ENCODE peak calls at places on chromosomes 11 and 22, in nine cellular contexts. U is T-cell; E is fibroblast of the conjunctiva; P is stimulated activated CD8-positive, alpha-beta memory T cell treated with anti-CD3 and anti-CD28 coated beads, Interleukin-4, amount 100 ng/mL, for 24 hours; W is T-helper 1 cell; L is EL; C is GM10248; G is NCI-H1930; T is psoas muscle. H is an unnamed sample.
A peak's percentile ranks its signal among the peaks of the same experiment; 100 is the strongest.

GRCh38 chr11:100870138-100870537 is 183.1 kb downstream of the ARHGAP42 start:
- DNase-seq in P (no peak), L (no peak), T (no peak), C (no peak), W (no peak), U (no peak), E (no peak), G (no peak), H (no peak)

GRCh38 chr11:762421-763072 is 14.7 kb downstream of the GATD1 start:
- DNase-seq in E (peak; percentile 39), P (no peak), T (no peak), C (no peak), G (no peak), W (no peak), U (no peak), L (peak; percentile 96), H (no peak)

GRCh38 chr11:29271616-29272015 is 745.2 kb downstream of the KCNA4 start:
- DNase-seq in P (no peak), C (no peak), E (no peak), U (no peak), L (no peak), G (no peak), T (no peak), W (no peak), H (no peak)

GRCh38 chr22:49923445-49923844 is 5.0 kb downstream of the CRELD2 start:
- DNase-seq in U (no peak), W (peak; percentile 33), T (no peak), G (no peak), L (no peak), P (no peak), E (no peak), C (peak; percentile 65), H (no peak)

GRCh38 chr22:16783930-16784354 is 41.3 kb downstream of the XKR3 start:
- DNase-seq in G (peak; percentile 25), L (no peak), W (no peak), C (no peak), T (no peak), P (no peak), E (no peak), U (no peak), H (no peak)

GRCh38 chr11:111977141-111978027 is 40.2 kb downstream of the DIXDC1 start:
- DNase-seq in W (peak; percentile 2), T (peak; percentile 76), E (no peak), G (no peak), P (no peak), U (no peak), C (peak; percentile 58), L (peak; percentile 47), H (peak; percentile 33)

GRCh38 chr11:118918128-118918685 is 7.5 kb downstream of the BCL9L start:
- DNase-seq in P (no peak), W (no peak), U (peak; percentile 47), T (peak; percentile 88), C (no peak), E (peak; percentile 94), L (peak; percentile 93), G (no peak), H (no peak)

GRCh38 chr11:74121804-74122203 is 49.0 kb downstream of the C2CD3 start:
- DNase-seq in W (no peak), C (no peak), U (no peak), P (no peak), E (no peak), L (no peak), G (no peak), T (no peak), H (no peak)

GRCh38 chr11:59802639-59803176 is 7.9 kb downstream of the MRPL16 start:
- DNase-seq in U (no peak), P (no peak), G (peak; percentile 14), W (peak; percentile 61), L (peak; percentile 60), C (peak; percentile 31), E (peak; percentile 28), T (no peak), H (no peak)

GRCh38 chr11:134145715-134146114 is 76.8 kb downstream of the JAM3 start:
- DNase-seq in E (no peak), G (no peak), P (no peak), L (no peak), T (no peak), C (no peak), U (no peak), W (no peak), H (no peak)

GRCh38 chr11:93444671-93445073 is 98.5 kb downstream of the SMCO4 start:
- DNase-seq in W (no peak), C (no peak), T (no peak), G (no peak), E (no peak), L (no peak), P (peak; percentile 13), U (peak; percentile 42), H (no peak)

GRCh38 chr11:3000032-3000961 is 8.2 kb upstream of the NAP1L4 start:
- DNase-seq in G (no peak), C (no peak), W (no peak), T (peak; percentile 41), U (peak; percentile 20), P (no peak), L (peak; percentile 47), E (peak; percentile 47), H (peak; percentile 12)

GRCh38 chr11:76947190-76947589 is 86.5 kb downstream of the ACER3 start:
- DNase-seq in P (no peak), U (no peak), G (no peak), E (no peak), T (no peak), C (no peak), L (no peak), W (no peak), H (no peak)

GRCh38 chr22:27380826-27381225 is 420.7 kb downstream of the MN1 start:
- DNase-seq in L (no peak), P (no peak), G (no peak), W (no peak), U (no peak), E (no peak), T (no peak), C (no peak), H (no peak)

GRCh38 chr11:7272373-7272772 is 20.7 kb downstream of the SYT9 start:
- DNase-seq in W (no peak), C (no peak), P (no peak), U (no peak), E (no peak), G (no peak), L (no peak), T (no peak), H (no peak)

GRCh38 chr22:42613869-42614268 is 814 bp downstream of the POLDIP3 start:
- DNase-seq in G (no peak), C (no peak), U (no peak), P (no peak), W (peak; percentile 22), T (no peak), L (no peak), E (no peak), H (no peak)

GRCh38 chr11:68096962-68097361 is 24.2 kb downstream of the CHKA start:
- DNase-seq in C (no peak), L (no peak), P (no peak), T (no peak), G (no peak), E (no peak), U (no peak), W (no peak), H (no peak)

GRCh38 chr22:25741692-25742626 is at the start of gene MYO18B:
- DNase-seq in W (no peak), C (no peak), P (no peak), U (no peak), E (no peak), G (no peak), L (no peak), T (peak; percentile 80), H (no peak)

GRCh38 chr11:120352405-120352804 is 16.2 kb downstream of the ARHGEF12 start:
- DNase-seq in L (no peak), C (no peak), G (no peak), U (no peak), T (no peak), W (no peak), P (no peak), E (no peak), H (no peak)

GRCh38 chr11:104279587-104279986 is 115.6 kb upstream of the PDGFD start:
- DNase-seq in T (no peak), E (no peak), G (no peak), P (no peak), U (no peak), C (no peak), L (no peak), W (no peak), H (no peak)

GRCh38 chr11:126079640-126080205 is 17.1 kb upstream of the CDON start:
- DNase-seq in U (no peak), E (no peak), L (no peak), W (no peak), G (no peak), P (no peak), T (no peak), C (no peak), H (no peak)

GRCh38 chr11:121589946-121590537 is 137.3 kb upstream of the SORL1-AS1 start:
- DNase-seq in T (no peak), P (no peak), L (no peak), E (no peak), W (no peak), U (no peak), C (peak; percentile 82), G (no peak), H (no peak)

GRCh38 chr22:46377566-46378498 is 42.3 kb downstream of the TRMU start:
- DNase-seq in P (no peak), W (no peak), E (no peak), C (no peak), L (peak; percentile 52), T (no peak), U (no peak), G (no peak), H (no peak)

GRCh38 chr11:20617346-20617745 is 17.9 kb downstream of the SLC6A5 start:
- DNase-seq in C (no peak), T (no peak), E (no peak), G (no peak), L (no peak), W (no peak), P (no peak), U (no peak), H (no peak)

GRCh38 chr11:114821626-114822025 is 143.3 kb downstream of the NXPE2 start:
- DNase-seq in W (no peak), L (no peak), G (no peak), C (no peak), U (no peak), E (no peak), P (no peak), T (no peak), H (no peak)

GRCh38 chr11:79973701-79974626 is 533.1 kb upstream of the TENM4 start:
- DNase-seq in W (no peak), G (no peak), P (no peak), L (peak; percentile 39), T (no peak), U (no peak), E (no peak), C (no peak), H (no peak)

H was measured in activated CD4-positive, CD25-positive, alpha-beta regulatory T cell treated with anti-CD3 and anti-CD28 coated beads, Interleukin-2, amount 50 U/mL, for 72 hours.